ENCODE peak calls at places on chromosomes 16 and 17, in four cellular contexts. R is NCI-H2227 treated with DMSO at 0.1 percent for 48 hours; Q is CD8-positive, alpha-beta T cell; Z is activated CD4-positive, alpha-beta T cell treated with anti-CD3 and anti-CD28 coated beads, Interleukin-2, amount 50 U/mL, for 4 hours. W is an unnamed sample.

GRCh38 chr17:13513039-13513405 is 88.7 kb downstream of the HS3ST3A1 start:
- DNase-seq in R (no peak), Q (no peak), Z (no peak), W (no peak)

GRCh38 chr16:11250091-11250785 is 5.8 kb downstream of the SOCS1 start:
- DNase-seq in Z (no peak), Q (no peak), R (no peak), W (no peak)

GRCh38 chr17:27367121-27367981 is 73.4 kb downstream of the WSB1 start:
- DNase-seq in R (no peak), Z (no peak), Q (no peak), W (no peak)

GRCh38 chr16:69324013-69324531 is 6.3 kb downstream of the PDF start:
- DNase-seq in R (no peak), Q (no peak), Z (no peak), W (no peak)

GRCh38 chr17:42072323-42073187 is 22.2 kb upstream of the C17orf113 start:
- DNase-seq in Z (no peak), Q (no peak), R (no peak), W (no peak)

GRCh38 chr16:86533076-86533475 is 22.0 kb downstream of the MTHFSD start:
- DNase-seq in R (no peak), Q (no peak), Z (no peak), W (no peak)

GRCh38 chr17:72365857-72366415 is 245.1 kb downstream of the SOX9 start:
- DNase-seq in R (no peak), Z (no peak), Q (no peak), W (no peak)

GRCh38 chr16:85152414-85153030 is 40.2 kb upstream of the CIBAR2 start:
- DNase-seq in Z (no peak), Q (peak), R (no peak), W (no peak)

GRCh38 chr16:15521758-15522509 is 87.5 kb downstream of the BMERB1 start:
- DNase-seq in Q (no peak), R (peak), Z (no peak), W (no peak)

GRCh38 chr17:77375917-77376651 is 235.3 kb downstream of the SEC14L1 start:
- DNase-seq in Z (peak), Q (peak), R (no peak), W (peak)

GRCh38 chr16:20910781-20911321 is 10.3 kb downstream of the LYRM1 start:
- DNase-seq in Q (no peak), Z (no peak), R (no peak), W (no peak)

GRCh38 chr17:56125830-56126819 is 27.1 kb upstream of the ANKFN1 start:
- DNase-seq in R (no peak), Z (no peak), Q (no peak), W (no peak)

GRCh38 chr17:49952209-49952911 is 16.6 kb upstream of the DLX4 start:
- DNase-seq in Q (peak), Z (peak), R (peak), W (peak)

GRCh38 chr17:50518265-50519023 is 10.2 kb downstream of the MYCBPAP start:
- DNase-seq in Z (no peak), Q (no peak), R (no peak), W (no peak)

GRCh38 chr16:3180445-3180878 is 7.5 kb upstream of the OR1F1 start:
- DNase-seq in R (no peak), Z (no peak), Q (no peak), W (no peak)

GRCh38 chr17:67390646-67391480 is 13.8 kb downstream of the PITPNC1 start:
- DNase-seq in R (peak), Q (peak), Z (peak), W (peak)

GRCh38 chr17:39820541-39820940 is 43.6 kb downstream of the IKZF3 start:
- DNase-seq in Z (no peak), Q (no peak), R (no peak), W (no peak)

GRCh38 chr16:49698416-49698815 is 157.5 kb downstream of the ZNF423 start:
- DNase-seq in Q (no peak), R (peak), Z (no peak), W (no peak)

GRCh38 chr17:19747829-19748806 is at the start of gene ALDH3A1:
- DNase-seq in R (no peak), Q (no peak), Z (no peak), W (no peak)

GRCh38 chr17:8117980-8118768 is at the start of gene ALOXE3:
- DNase-seq in R (no peak), Q (no peak), Z (peak), W (peak)

GRCh38 chr17:49148171-49148570 is 15.6 kb downstream of the B4GALNT2 start:
- DNase-seq in Z (no peak), Q (no peak), R (no peak), W (no peak)

GRCh38 chr16:88318091-88318494 is 64.7 kb upstream of the ZNF469 start:
- DNase-seq in Z (no peak), R (no peak), Q (no peak), W (no peak)

GRCh38 chr17:13002761-13003453 is 14.9 kb downstream of the ELAC2 start:
- DNase-seq in R (peak), Q (peak), Z (peak), W (peak)

GRCh38 chr16:4694664-4695451 is 1.5 kb downstream of the NUDT16L1 start:
- DNase-seq in Q (no peak), Z (no peak), R (peak), W (no peak)

GRCh38 chr16:73176577-73177013 is 128.7 kb upstream of the ZFHX3 start:
- DNase-seq in Q (no peak), Z (no peak), R (no peak), W (no peak)

GRCh38 chr17:51118330-51119195 is 2.1 kb downstream of the SPAG9 start:
- DNase-seq in Z (no peak), R (peak), Q (no peak), W (no peak)

GRCh38 chr17:77914440-77915254 is 43.9 kb upstream of the TNRC6C start:
- DNase-seq in R (no peak), Z (no peak), Q (no peak), W (no peak)